ENCODE peak calls at places on chromosome 12, in nine cellular contexts. I, X, C, N, E, F, A, W and G are unnamed samples. For H3K9me3 and H3K27me3, the result is how much of the 10 kb centered on the place peaks cover.

GRCh38 chr12:25433581-25434325 is 119.3 kb downstream of the LMNTD1 start:
- DNase-seq in I (no peak), X (no peak), C (no peak), N (no peak), E (peak), F (no peak), A (no peak), W (no peak), G (no peak)

GRCh38 chr12:78799679-78800078 is 64.9 kb upstream of the SYT1 start:
- DNase-seq in I (no peak), X (no peak), C (peak), N (no peak), E (no peak), F (no peak), A (no peak), W (no peak), G (no peak)

GRCh38 chr12:27865421-27865820 is 85.4 kb upstream of the MANSC4 start:
- DNase-seq in I (no peak), X (no peak), C (no peak), N (no peak), E (no peak), F (no peak), A (no peak), W (no peak), G (no peak)

GRCh38 chr12:41224066-41224465 is 35.9 kb downstream of the PDZRN4 start:
- DNase-seq in I (no peak), X (no peak), C (no peak), N (no peak), E (no peak), F (no peak), A (no peak), W (no peak), G (no peak)

GRCh38 chr12:78271546-78271945 is 440.9 kb downstream of the NAV3 start:
- DNase-seq in I (no peak), X (no peak), C (no peak), N (no peak), E (no peak), F (no peak), A (no peak), W (no peak), G (no peak)

GRCh38 chr12:66746489-66747201 is 67.8 kb upstream of the GRIP1 start:
- DNase-seq in I (no peak), X (no peak), C (no peak), N (no peak), E (no peak), F (no peak), A (no peak), W (no peak), G (no peak)

GRCh38 chr12:32332446-32332845 is 66.9 kb upstream of the FGD4 start:
- DNase-seq in I (no peak), X (no peak), C (no peak), N (no peak), E (peak), F (no peak), A (no peak), W (no peak), G (no peak)

GRCh38 chr12:76764856-76765255 is 941 bp downstream of the ZDHHC17 start:
- DNase-seq in I (no peak), X (peak), C (peak), N (no peak), E (no peak), F (no peak), A (no peak), W (no peak), G (no peak)

GRCh38 chr12:62519043-62519442 is 52.4 kb downstream of the MON2 start:
- DNase-seq in I (peak), X (no peak), C (no peak), N (no peak), E (no peak), F (no peak), A (peak), W (no peak), G (peak)

GRCh38 chr12:92993259-92993658 is 64.2 kb upstream of the EEA1 start:
- DNase-seq in I (no peak), X (no peak), C (no peak), N (no peak), E (no peak), F (no peak), A (no peak), W (no peak), G (no peak)

GRCh38 chr12:117742721-117743120 is 226.1 kb downstream of the KSR2 start:
- DNase-seq in I (no peak), X (no peak), C (no peak), N (no peak), E (no peak), F (no peak), A (no peak), W (no peak), G (no peak)

GRCh38 chr12:42932937-42933336 is 343.4 kb upstream of the PRICKLE1 start:
- DNase-seq in I (no peak), X (no peak), C (no peak), N (no peak), E (no peak), F (no peak), A (no peak), W (no peak), G (no peak)

GRCh38 chr12:95204141-95204866 is 13.0 kb downstream of the FGD6 start:
- DNase-seq in I (no peak), X (peak), C (peak), N (no peak), E (peak), F (no peak), A (no peak), W (no peak), G (peak)

GRCh38 chr12:109460538-109460937 is 16.6 kb downstream of the KCTD10 start:
- DNase-seq in I (no peak), X (no peak), C (no peak), N (no peak), E (no peak), F (peak), A (no peak), W (peak), G (no peak)

GRCh38 chr12:109458086-109458485 is 19.0 kb downstream of the KCTD10 start:
- DNase-seq in I (no peak), X (no peak), C (no peak), N (no peak), E (peak), F (no peak), A (no peak), W (no peak), G (no peak)

GRCh38 chr12:109458771-109459208 is 18.3 kb downstream of the KCTD10 start:
- DNase-seq in I (no peak), X (no peak), C (peak), N (no peak), E (peak), F (no peak), A (no peak), W (no peak), G (no peak)

GRCh38 chr12:109461049-109461845 is 15.9 kb downstream of the KCTD10 start:
- DNase-seq in I (no peak), X (peak), C (no peak), N (no peak), E (peak), F (peak), A (peak), W (peak), G (no peak)

GRCh38 chr12:109459247-109459646 is 17.9 kb downstream of the KCTD10 start:
- DNase-seq in I (no peak), X (no peak), C (no peak), N (no peak), E (no peak), F (no peak), A (no peak), W (no peak), G (no peak)
- H3K4me3 ChIP-seq in I (no peak), X (no peak), C (peak), N (no peak), E (no peak), F (no peak), A (no peak), W (no peak), G (no peak)

DNA sequence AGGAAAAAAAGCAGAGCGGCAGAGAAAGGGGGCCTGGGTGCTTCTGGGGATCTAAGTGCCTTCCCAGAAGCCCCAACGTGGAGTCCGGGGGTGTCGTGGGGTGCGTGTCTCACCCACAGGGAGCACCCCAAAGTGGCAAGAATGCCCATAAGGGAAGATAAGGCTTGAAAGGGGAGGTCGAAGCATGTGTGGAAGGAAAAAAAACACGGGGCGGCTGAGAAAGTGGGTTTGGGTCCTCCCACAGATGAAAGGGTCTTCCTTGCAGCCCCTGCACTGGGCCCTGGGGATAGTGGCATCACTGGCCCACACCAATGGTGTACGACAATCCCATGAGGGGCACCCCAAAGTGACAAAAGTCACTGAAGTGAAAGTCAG is 275.5 kb downstream of the ALG10 start:
- DNase-seq in I (peak), X (no peak), C (no peak), N (peak), E (no peak), F (peak), A (no peak), W (peak), G (no peak)
- H3K9me3 ChIP-seq in I (under half), X (under half), C (under half), N (under half), E (under half), F (under half), A (under half), W (under half), G (under half)

DNA sequence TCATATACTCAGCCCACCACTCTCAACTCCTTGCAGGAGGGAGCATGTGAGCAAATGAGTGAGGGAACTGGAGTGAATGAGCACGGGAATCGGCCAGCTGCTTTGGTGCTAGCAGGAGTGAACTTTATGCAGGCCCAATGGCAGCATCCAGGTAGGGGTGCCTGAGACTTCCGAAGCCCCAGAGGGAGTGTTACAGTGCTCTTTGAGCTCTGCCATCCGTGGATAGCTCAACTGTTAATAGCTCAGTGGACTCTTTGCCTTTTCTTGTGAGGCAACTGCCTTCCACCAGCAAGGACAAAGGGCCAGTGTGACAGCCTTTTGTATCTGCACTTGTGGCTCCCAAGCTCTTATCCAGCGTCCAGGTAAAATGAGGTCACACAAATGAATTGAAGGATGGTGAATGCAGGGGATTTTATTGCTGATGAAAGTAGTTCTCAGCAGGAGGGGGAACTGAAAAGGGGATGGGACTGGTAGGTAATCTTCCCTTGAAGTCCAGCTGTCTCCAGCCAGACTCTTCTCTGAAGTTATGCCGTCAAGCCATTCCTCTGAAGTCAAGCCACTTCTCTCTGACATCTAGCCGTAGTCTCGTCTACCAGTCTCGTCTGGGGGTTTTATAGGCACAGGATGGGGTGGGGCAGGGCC is 12.9 kb downstream of the CREBL2 start:
- DNase-seq in I (no peak), X (no peak), C (peak), N (no peak), E (no peak), F (no peak), A (no peak), W (no peak), G (no peak)
- H3K27me3 ChIP-seq in I (under half), X (under half), C (under half), N (under half), E (under half), F (under half), A (under half), W (under half), G (under half)

GRCh38 chr12:124277394-124278222 is 17.3 kb upstream of the RFLNA start:
- DNase-seq in I (no peak), X (no peak), C (no peak), N (no peak), E (no peak), F (no peak), A (no peak), W (no peak), G (no peak)
- H3K4me3 ChIP-seq in I (no peak), X (no peak), C (no peak), N (no peak), E (no peak), F (no peak), A (no peak), W (no peak), G (no peak)

GRCh38 chr12:133221241-133221640 is 14.4 kb downstream of the ANHX start:
- DNase-seq in I (no peak), X (no peak), C (no peak), N (no peak), E (no peak), F (no peak), A (no peak), W (no peak), G (no peak)

GRCh38 chr12:133220521-133220920 is 15.2 kb downstream of the ANHX start:
- DNase-seq in I (no peak), X (no peak), C (no peak), N (no peak), E (no peak), F (no peak), A (no peak), W (peak), G (no peak)

GRCh38 chr12:133217219-133217618 is 18.5 kb downstream of the ANHX start:
- DNase-seq in I (no peak), X (no peak), C (no peak), N (no peak), E (no peak), F (no peak), A (no peak), W (no peak), G (no peak)

DNA sequence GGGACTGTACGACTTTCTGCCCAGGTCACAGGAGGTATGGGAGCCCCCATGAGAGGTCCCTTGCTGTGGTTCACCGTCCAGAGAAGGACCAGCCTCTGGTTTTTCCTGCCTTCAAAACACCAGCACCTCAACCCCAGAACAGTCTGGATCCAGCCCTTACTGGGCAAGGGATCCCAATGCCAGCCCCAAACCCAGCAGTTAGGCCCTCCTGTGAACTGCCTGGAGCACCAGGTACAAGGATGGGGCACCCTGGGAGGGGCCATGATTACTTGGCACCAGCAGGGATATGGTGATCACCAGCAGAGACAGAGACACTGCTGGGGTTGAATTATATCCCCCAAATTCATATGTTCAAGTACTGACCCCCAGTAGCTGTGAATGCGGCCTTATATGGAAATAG is 20.0 kb downstream of the ANHX start:
- DNase-seq in I (no peak), X (no peak), C (no peak), N (no peak), E (no peak), F (no peak), A (no peak), W (no peak), G (no peak)
- H3K9me3 ChIP-seq in I (half or more), X (under half), C (under half), N (half or more), E (under half), F (under half), A (half or more), W (under half), G (under half)

GRCh38 chr12:130338794-130339601 is 1.3 kb downstream of the PIWIL1 start:
- DNase-seq in I (no peak), X (no peak), C (no peak), N (no peak), E (no peak), F (peak), A (no peak), W (no peak), G (no peak)
- H3K27me3 ChIP-seq in I (under half), X (half or more), C (under half), N (under half), E (under half), F (under half), A (under half), W (under half), G (under half)